ENCODE peak calls at places on chromosomes 2 and 18, in nine cellular contexts. E is anterior cingulate cortex; J is activated T-cell treated with anti-CD3 and anti-CD28 coated beads for 48 hours; R is fibroblast of lung; I is COR-L47; X is HuH-7.5; D is stimulated activated CD4-positive, alpha-beta T cell treated with anti-CD3 and anti-CD28 coated beads, Interleukin-1b, Interleukin-23, amount 100 ng/mL, for 1 hour; A is activated CD8-positive, alpha-beta T cell treated with anti-CD3 and anti-CD28 coated beads for 36 hours; T is A172. S is an unnamed sample.

GRCh38 chr2:226791056-226791486 is 8.5 kb downstream of the IRS1 start:
- DNase-seq in E (peak), J (peak), R (peak), I (peak), X (no peak), D (no peak), A (peak), T (no peak), S (no peak)

GRCh38 chr2:156908825-156909224 is 348.7 kb upstream of the GALNT5 start:
- DNase-seq in E (no peak), J (no peak), R (peak), I (no peak), X (no peak), D (no peak), A (no peak), T (peak), S (no peak)

GRCh38 chr2:236997086-236997485 is 88.6 kb upstream of the COPS8 start:
- DNase-seq in E (no peak), J (no peak), R (no peak), I (no peak), X (no peak), D (no peak), A (no peak), T (peak), S (no peak)

GRCh38 chr2:189092936-189093335 is 86.6 kb downstream of the COL5A2 start:
- DNase-seq in E (no peak), J (no peak), R (peak), I (no peak), X (no peak), D (no peak), A (no peak), T (no peak), S (no peak)

GRCh38 chr2:230925879-230926765 is 1.1 kb upstream of the GPR55 start:
- DNase-seq in E (no peak), J (peak), R (no peak), I (no peak), X (no peak), D (no peak), A (peak), T (no peak), S (no peak)

GRCh38 chr2:61769093-61769675 is 84.7 kb downstream of the FAM161A start:
- DNase-seq in E (no peak), J (no peak), R (no peak), I (no peak), X (no peak), D (no peak), A (no peak), T (no peak), S (no peak)

GRCh38 chr2:85613717-85614515 is 2.0 kb upstream of the C2orf68 start:
- DNase-seq in E (no peak), J (no peak), R (no peak), I (no peak), X (no peak), D (no peak), A (no peak), T (no peak), S (no peak)

GRCh38 chr18:63823516-63824219 is 48.5 kb downstream of the SERPINB7 start:
- DNase-seq in E (no peak), J (peak), R (peak), I (peak), X (no peak), D (peak), A (peak), T (no peak), S (no peak)

GRCh38 chr2:229852565-229852964 is 69.2 kb downstream of the TRIP12 start:
- DNase-seq in E (no peak), J (no peak), R (peak), I (no peak), X (no peak), D (no peak), A (peak), T (no peak), S (no peak)

GRCh38 chr2:209965723-209966122 is 36.7 kb upstream of the RPE start:
- DNase-seq in E (no peak), J (no peak), R (no peak), I (no peak), X (no peak), D (no peak), A (no peak), T (no peak), S (no peak)

GRCh38 chr2:47299555-47299954 is 103.4 kb upstream of the MSH2 start:
- DNase-seq in E (no peak), J (no peak), R (peak), I (no peak), X (no peak), D (no peak), A (no peak), T (peak), S (no peak)

GRCh38 chr2:63658176-63658968 is 69.6 kb downstream of the MDH1 start:
- DNase-seq in E (no peak), J (no peak), R (peak), I (no peak), X (no peak), D (no peak), A (no peak), T (peak), S (no peak)

GRCh38 chr2:185978634-185979405 is 240.2 kb downstream of the FSIP2 start:
- DNase-seq in E (no peak), J (no peak), R (peak), I (no peak), X (no peak), D (no peak), A (no peak), T (peak), S (no peak)

GRCh38 chr2:134132487-134132857 is 121.4 kb upstream of the MGAT5 start:
- DNase-seq in E (no peak), J (no peak), R (no peak), I (no peak), X (no peak), D (no peak), A (no peak), T (no peak), S (peak)

GRCh38 chr18:61322265-61322873 is 10.9 kb upstream of the CDH20 start:
- DNase-seq in E (peak), J (peak), R (peak), I (peak), X (no peak), D (no peak), A (peak), T (peak), S (peak)

GRCh38 chr18:8673276-8674209 is 31.8 kb upstream of the MTCL1 start:
- DNase-seq in E (no peak), J (no peak), R (no peak), I (no peak), X (no peak), D (no peak), A (no peak), T (no peak), S (no peak)

GRCh38 chr2:127508025-127508620 is 18.2 kb downstream of the IWS1 start:
- DNase-seq in E (no peak), J (no peak), R (peak), I (no peak), X (no peak), D (no peak), A (no peak), T (no peak), S (no peak)

GRCh38 chr2:55363636-55364035 is 56.0 kb downstream of the CCDC88A start:
- DNase-seq in E (no peak), J (no peak), R (no peak), I (no peak), X (no peak), D (no peak), A (no peak), T (no peak), S (no peak)

GRCh38 chr2:101251844-101252407 is 760 bp upstream of the CNOT11 start:
- DNase-seq in E (no peak), J (no peak), R (no peak), I (peak), X (peak), D (no peak), A (peak), T (no peak), S (peak)

GRCh38 chr2:96831679-96832078 is 12.1 kb downstream of the ANKRD23 start:
- DNase-seq in E (no peak), J (no peak), R (no peak), I (no peak), X (no peak), D (no peak), A (no peak), T (no peak), S (peak)

GRCh38 chr2:151638188-151638933 is 95.9 kb downstream of the NEB start:
- DNase-seq in E (no peak), J (no peak), R (peak), I (no peak), X (no peak), D (peak), A (peak), T (no peak), S (peak)

GRCh38 chr2:190119948-190120347 is 57.4 kb upstream of the MSTN start:
- DNase-seq in E (no peak), J (no peak), R (no peak), I (no peak), X (no peak), D (no peak), A (no peak), T (no peak), S (no peak)

S was measured in Caco-2.